ENCODE peak calls at places on chromosome 3, in six cellular contexts. One of them, this sample, is unnamed.

GRCh38 chr3:137032465-137033120 is 74.8 kb downstream of the IL20RB start:
- DNase-seq in HepG2: peak
- DNase-seq in AG10803: peak
- DNase-seq in progenitor cell of endocrine pancreas: peak
- DNase-seq in cardiac fibroblast: peak
- DNase-seq in GM20000: peak
- DNase-seq in this sample: peak

GRCh38 chr3:110457508-110457907 is 614.1 kb upstream of the NECTIN3 start:
- DNase-seq in progenitor cell of endocrine pancreas: no peak
- DNase-seq in GM20000: no peak
- DNase-seq in cardiac fibroblast: no peak
- DNase-seq in AG10803: no peak
- DNase-seq in HepG2: peak
- DNase-seq in this sample: no peak

GRCh38 chr3:20769430-20769829 is 583.4 kb upstream of the SGO1 start:
- DNase-seq in HepG2: no peak
- DNase-seq in AG10803: no peak
- DNase-seq in cardiac fibroblast: no peak
- DNase-seq in progenitor cell of endocrine pancreas: no peak
- DNase-seq in GM20000: no peak
- DNase-seq in this sample: no peak

GRCh38 chr3:156599061-156599460 is 44.1 kb upstream of the SSR3 start:
- DNase-seq in HepG2: no peak
- DNase-seq in GM20000: no peak
- DNase-seq in cardiac fibroblast: no peak
- DNase-seq in progenitor cell of endocrine pancreas: no peak
- DNase-seq in AG10803: no peak
- DNase-seq in this sample: no peak

GRCh38 chr3:149971403-149972075 is 844 bp upstream of the PFN2 start:
- DNase-seq in HepG2: peak
- DNase-seq in cardiac fibroblast: no peak
- DNase-seq in GM20000: peak
- DNase-seq in AG10803: no peak
- DNase-seq in progenitor cell of endocrine pancreas: no peak
- DNase-seq in this sample: no peak

GRCh38 chr3:6147883-6148282 is 713.0 kb upstream of the GRM7 start:
- DNase-seq in AG10803: no peak
- DNase-seq in GM20000: no peak
- DNase-seq in HepG2: no peak
- DNase-seq in cardiac fibroblast: no peak
- DNase-seq in progenitor cell of endocrine pancreas: no peak
- DNase-seq in this sample: no peak

GRCh38 chr3:86793786-86794185 is 197.2 kb downstream of the VGLL3 start:
- DNase-seq in HepG2: peak
- DNase-seq in progenitor cell of endocrine pancreas: no peak
- DNase-seq in cardiac fibroblast: peak
- DNase-seq in GM20000: no peak
- DNase-seq in AG10803: peak
- DNase-seq in this sample: no peak

GRCh38 chr3:40550168-40550567 is 25.4 kb downstream of the ZNF621 start:
- DNase-seq in GM20000: no peak
- DNase-seq in cardiac fibroblast: peak
- DNase-seq in AG10803: peak
- DNase-seq in progenitor cell of endocrine pancreas: no peak
- DNase-seq in HepG2: no peak
- DNase-seq in this sample: no peak

GRCh38 chr3:110246796-110247369 is 824.7 kb upstream of the NECTIN3 start:
- DNase-seq in cardiac fibroblast: no peak
- DNase-seq in HepG2: no peak
- DNase-seq in progenitor cell of endocrine pancreas: no peak
- DNase-seq in AG10803: peak
- DNase-seq in GM20000: no peak
- DNase-seq in this sample: no peak

GRCh38 chr3:179324270-179324754 is 1.5 kb downstream of the ZNF639 start:
- DNase-seq in progenitor cell of endocrine pancreas: no peak
- DNase-seq in cardiac fibroblast: peak
- DNase-seq in AG10803: peak
- DNase-seq in HepG2: no peak
- DNase-seq in GM20000: peak
- DNase-seq in this sample: no peak

GRCh38 chr3:42007785-42008184 is 45.9 kb upstream of the ULK4 start:
- DNase-seq in GM20000: peak
- DNase-seq in HepG2: no peak
- DNase-seq in progenitor cell of endocrine pancreas: no peak
- DNase-seq in AG10803: no peak
- DNase-seq in cardiac fibroblast: no peak
- DNase-seq in this sample: no peak

GRCh38 chr3:23389089-23389488 is 186.0 kb downstream of the UBE2E2 start:
- DNase-seq in cardiac fibroblast: no peak
- DNase-seq in AG10803: no peak
- DNase-seq in progenitor cell of endocrine pancreas: no peak
- DNase-seq in HepG2: no peak
- DNase-seq in GM20000: no peak
- DNase-seq in this sample: no peak

GRCh38 chr3:43998374-43998840 is 243.3 kb upstream of the TOPAZ1 start:
- DNase-seq in progenitor cell of endocrine pancreas: no peak
- DNase-seq in GM20000: peak
- DNase-seq in cardiac fibroblast: no peak
- DNase-seq in HepG2: no peak
- DNase-seq in AG10803: no peak
- DNase-seq in this sample: no peak

GRCh38 chr3:41274944-41275668 is 75.8 kb downstream of the CTNNB1 start:
- DNase-seq in HepG2: peak
- DNase-seq in AG10803: peak
- DNase-seq in progenitor cell of endocrine pancreas: no peak
- DNase-seq in cardiac fibroblast: peak
- DNase-seq in GM20000: no peak
- DNase-seq in this sample: no peak

GRCh38 chr3:118666-119065 is 77.9 kb upstream of the CHL1 start:
- DNase-seq in progenitor cell of endocrine pancreas: no peak
- DNase-seq in cardiac fibroblast: no peak
- DNase-seq in HepG2: no peak
- DNase-seq in GM20000: no peak
- DNase-seq in AG10803: no peak
- DNase-seq in this sample: no peak

GRCh38 chr3:102223139-102223538 is 211.7 kb upstream of the ZPLD1 start:
- DNase-seq in progenitor cell of endocrine pancreas: no peak
- DNase-seq in HepG2: no peak
- DNase-seq in cardiac fibroblast: no peak
- DNase-seq in GM20000: no peak
- DNase-seq in AG10803: no peak
- DNase-seq in this sample: no peak

GRCh38 chr3:117480493-117480892 is 770.9 kb downstream of the TUSC7 start:
- DNase-seq in cardiac fibroblast: no peak
- DNase-seq in AG10803: no peak
- DNase-seq in progenitor cell of endocrine pancreas: no peak
- DNase-seq in GM20000: no peak
- DNase-seq in HepG2: no peak
- DNase-seq in this sample: no peak

GRCh38 chr3:65576942-65577341 is 461.8 kb downstream of the MAGI1 start:
- DNase-seq in AG10803: peak
- DNase-seq in progenitor cell of endocrine pancreas: no peak
- DNase-seq in GM20000: no peak
- DNase-seq in HepG2: no peak
- DNase-seq in cardiac fibroblast: peak
- DNase-seq in this sample: no peak

GRCh38 chr3:57958642-57959406 is 49.4 kb upstream of the FLNB start:
- DNase-seq in HepG2: no peak
- DNase-seq in AG10803: no peak
- DNase-seq in GM20000: no peak
- DNase-seq in cardiac fibroblast: peak
- DNase-seq in progenitor cell of endocrine pancreas: no peak
- DNase-seq in this sample: no peak

GRCh38 chr3:189353318-189353958 is 181.7 kb downstream of the TPRG1 start:
- DNase-seq in HepG2: no peak
- DNase-seq in progenitor cell of endocrine pancreas: no peak
- DNase-seq in cardiac fibroblast: no peak
- DNase-seq in AG10803: no peak
- DNase-seq in GM20000: no peak
- DNase-seq in this sample: no peak

GRCh38 chr3:172514678-172515077 is 8.6 kb downstream of the TNFSF10 start:
- DNase-seq in AG10803: no peak
- DNase-seq in cardiac fibroblast: no peak
- DNase-seq in GM20000: no peak
- DNase-seq in progenitor cell of endocrine pancreas: no peak
- DNase-seq in HepG2: no peak
- DNase-seq in this sample: no peak

GRCh38 chr3:24004171-24004938 is 59.3 kb downstream of the NR1D2 start:
- DNase-seq in HepG2: no peak
- DNase-seq in AG10803: no peak
- DNase-seq in progenitor cell of endocrine pancreas: no peak
- DNase-seq in GM20000: no peak
- DNase-seq in cardiac fibroblast: no peak
- DNase-seq in this sample: no peak

GRCh38 chr3:56928379-56929068 is 126.8 kb upstream of the ARHGEF3 start:
- DNase-seq in HepG2: peak
- DNase-seq in progenitor cell of endocrine pancreas: no peak
- DNase-seq in AG10803: peak
- DNase-seq in GM20000: no peak
- DNase-seq in cardiac fibroblast: peak
- DNase-seq in this sample: no peak

GRCh38 chr3:56929809-56930615 is 128.3 kb upstream of the ARHGEF3 start:
- DNase-seq in cardiac fibroblast: no peak
- DNase-seq in AG10803: no peak
- DNase-seq in HepG2: no peak
- DNase-seq in progenitor cell of endocrine pancreas: no peak
- DNase-seq in GM20000: no peak
- DNase-seq in this sample: no peak

GRCh38 chr3:56930706-56931105 is 129.0 kb upstream of the ARHGEF3 start:
- DNase-seq in progenitor cell of endocrine pancreas: no peak
- DNase-seq in cardiac fibroblast: no peak
- DNase-seq in HepG2: no peak
- DNase-seq in AG10803: no peak
- DNase-seq in GM20000: no peak
- DNase-seq in this sample: no peak

GRCh38 chr3:56923546-56924224 is 121.9 kb upstream of the ARHGEF3 start:
- DNase-seq in GM20000: no peak
- DNase-seq in HepG2: no peak
- DNase-seq in AG10803: peak
- DNase-seq in cardiac fibroblast: peak
- DNase-seq in progenitor cell of endocrine pancreas: no peak
- DNase-seq in this sample: no peak

DNA sequence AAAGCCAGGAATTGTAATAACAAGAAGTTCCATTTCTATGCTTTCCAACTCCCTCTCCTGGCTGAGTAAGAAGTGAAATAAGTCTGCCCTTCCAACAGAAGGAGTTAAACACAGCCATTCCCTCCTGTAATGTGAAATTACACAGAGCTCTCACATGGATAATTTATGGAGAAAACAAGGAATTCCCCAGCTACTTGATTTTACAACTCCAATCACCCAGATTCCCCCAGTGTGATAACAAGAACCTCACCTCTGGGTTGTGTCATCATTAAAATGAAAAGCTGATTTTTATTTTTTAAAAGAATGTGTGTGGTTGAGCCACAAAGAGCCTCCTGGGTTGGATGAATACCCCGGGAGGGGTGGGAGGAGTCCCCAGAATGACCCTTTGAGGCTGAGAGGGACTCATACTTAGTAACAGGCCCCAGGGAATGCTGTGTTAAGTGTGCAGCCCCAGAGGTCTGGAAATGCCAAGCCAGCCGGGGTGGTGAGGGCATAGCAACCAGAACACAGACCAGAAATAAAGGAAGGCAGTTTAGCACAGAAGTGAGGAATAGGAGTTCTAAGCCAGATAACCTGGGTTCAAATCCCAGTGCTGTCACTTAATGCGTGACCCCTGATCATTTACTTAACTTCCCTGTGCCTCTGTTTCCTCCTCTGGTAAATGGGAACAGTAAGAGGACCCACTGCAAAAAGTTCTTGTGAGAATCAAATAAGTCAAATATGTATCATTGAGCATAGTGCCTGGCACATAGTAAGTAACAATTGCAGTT is 124.9 kb upstream of the ARHGEF3 start:
- DNase-seq in AG10803: peak
- DNase-seq in cardiac fibroblast: peak
- DNase-seq in progenitor cell of endocrine pancreas: no peak
- DNase-seq in GM20000: no peak
- DNase-seq in HepG2: no peak
- DNase-seq in this sample: no peak
- TF ChIP-seq CTCF in AG10803: peak
- TF ChIP-seq CTCF in cardiac fibroblast: peak
- TF ChIP-seq CTCF in progenitor cell of endocrine pancreas: no peak
- TF ChIP-seq CTCF in GM20000: no peak
- TF ChIP-seq CTCF in HepG2: no peak
- TF ChIP-seq CTCF in this sample: no peak

DNA sequence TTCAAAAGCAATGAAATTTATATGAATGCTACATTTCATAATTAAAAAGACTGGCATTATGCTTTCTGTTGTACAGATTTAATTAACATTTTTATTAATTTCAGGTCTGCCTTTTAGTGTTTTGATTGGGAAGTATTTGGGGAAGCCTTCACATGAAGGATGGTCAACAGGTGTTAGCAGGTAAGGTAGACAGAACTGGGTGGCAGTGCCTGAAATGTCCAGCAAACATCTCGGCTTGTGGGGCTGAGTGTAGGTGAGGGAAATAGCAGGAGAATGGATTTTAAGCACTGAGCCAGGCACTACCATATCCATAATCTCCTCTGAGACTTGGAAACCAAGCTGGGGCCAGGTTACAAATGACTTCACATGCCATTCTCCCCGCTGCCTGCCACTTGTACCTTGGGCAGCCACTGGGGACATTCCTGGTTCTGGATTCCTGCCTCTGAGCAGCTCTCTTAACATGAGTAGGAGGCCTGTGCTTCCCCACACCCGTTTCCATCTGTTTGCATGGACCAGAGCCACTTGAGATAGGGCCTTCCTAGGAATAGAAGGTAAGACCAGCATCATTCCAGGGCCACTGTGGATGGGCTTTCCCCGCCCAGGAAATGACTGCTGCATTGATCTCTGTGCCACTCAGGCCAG is 125.9 kb upstream of the HES1 start:
- DNase-seq in GM20000: no peak
- DNase-seq in cardiac fibroblast: no peak
- DNase-seq in AG10803: no peak
- DNase-seq in HepG2: no peak
- DNase-seq in progenitor cell of endocrine pancreas: no peak
- DNase-seq in this sample: no peak
- TF ChIP-seq CTCF in GM20000: no peak
- TF ChIP-seq CTCF in cardiac fibroblast: no peak
- TF ChIP-seq CTCF in AG10803: no peak
- TF ChIP-seq CTCF in HepG2: no peak
- TF ChIP-seq CTCF in progenitor cell of endocrine pancreas: peak
- TF ChIP-seq CTCF in this sample: no peak

DNA sequence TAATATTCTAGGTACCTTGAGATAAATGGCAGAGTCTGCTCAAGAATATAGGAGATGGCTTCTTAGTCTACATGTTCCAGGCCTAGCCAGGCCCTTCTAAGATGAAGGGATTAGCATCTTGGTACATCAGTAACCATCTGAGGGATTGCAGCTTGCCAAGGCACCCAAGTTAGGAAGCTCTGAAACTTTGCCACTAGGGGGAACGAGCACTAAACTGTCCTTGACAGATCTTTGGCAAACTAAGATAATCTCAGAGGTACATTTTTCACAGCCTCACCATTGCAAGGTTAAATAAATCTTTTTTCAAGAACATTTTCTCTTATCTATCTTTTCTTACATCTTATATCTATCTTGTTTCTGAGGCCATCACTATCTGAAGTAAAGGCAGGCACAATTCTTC is 351.2 kb downstream of the RAP2B start:
- DNase-seq in HepG2: peak
- DNase-seq in progenitor cell of endocrine pancreas: no peak
- DNase-seq in cardiac fibroblast: peak
- DNase-seq in AG10803: peak
- DNase-seq in GM20000: no peak
- DNase-seq in this sample: no peak
- TF ChIP-seq CTCF in HepG2: no peak
- TF ChIP-seq CTCF in progenitor cell of endocrine pancreas: peak
- TF ChIP-seq CTCF in cardiac fibroblast: peak
- TF ChIP-seq CTCF in AG10803: peak
- TF ChIP-seq CTCF in GM20000: no peak
- TF ChIP-seq CTCF in this sample: no peak

GRCh38 chr3:148957586-148957985 is 33.8 kb upstream of the GYG1 start:
- DNase-seq in cardiac fibroblast: peak
- DNase-seq in progenitor cell of endocrine pancreas: no peak
- DNase-seq in AG10803: no peak
- DNase-seq in HepG2: peak
- DNase-seq in GM20000: peak
- DNase-seq in this sample: no peak
- TF ChIP-seq CTCF in cardiac fibroblast: peak
- TF ChIP-seq CTCF in progenitor cell of endocrine pancreas: peak
- TF ChIP-seq CTCF in AG10803: peak
- TF ChIP-seq CTCF in HepG2: peak
- TF ChIP-seq CTCF in GM20000: no peak
- TF ChIP-seq CTCF in this sample: no peak